ENCODE peak calls at places on chromosome 11, in eight cellular contexts. One of them, this sample, is unnamed.

GRCh38 chr11:114921697-114922096 is 243.4 kb downstream of the NXPE2 start:
- DNase-seq in memory B cell: no peak
- DNase-seq in activated T-helper 1 cell treated with anti-CD3 and anti-CD28 coated beads, Interleukin-12 subunit alpha, Interleukin-12 subunit beta, Interleukin-2, Interleukin-4 antibody, amounts not matched to agents 30 ng/mL and 10 ng/mL and 1 ng/mL, durations not matched to agents 14 hours and 24 hours and 36 hours: no peak
- DNase-seq in AG09319: no peak
- DNase-seq in H54: no peak
- DNase-seq in astrocyte of the hippocampus: no peak
- DNase-seq in NCI-H1105: no peak
- DNase-seq in LoVo: no peak
- DNase-seq in this sample: no peak

GRCh38 chr11:45254070-45254469 is 32.1 kb downstream of the SYT13 start:
- DNase-seq in astrocyte of the hippocampus: peak; percentile 38
- DNase-seq in LoVo: no peak
- DNase-seq in NCI-H1105: no peak
- DNase-seq in AG09319: no peak
- DNase-seq in H54: no peak
- DNase-seq in activated T-helper 1 cell treated with anti-CD3 and anti-CD28 coated beads, Interleukin-12 subunit alpha, Interleukin-12 subunit beta, Interleukin-2, Interleukin-4 antibody, amounts not matched to agents 30 ng/mL and 10 ng/mL and 1 ng/mL, durations not matched to agents 14 hours and 24 hours and 36 hours: no peak
- DNase-seq in memory B cell: no peak
- DNase-seq in this sample: no peak

GRCh38 chr11:1852885-1853284 is at the start of gene LSP1:
- DNase-seq in LoVo: no peak
- DNase-seq in activated T-helper 1 cell treated with anti-CD3 and anti-CD28 coated beads, Interleukin-12 subunit alpha, Interleukin-12 subunit beta, Interleukin-2, Interleukin-4 antibody, amounts not matched to agents 30 ng/mL and 10 ng/mL and 1 ng/mL, durations not matched to agents 14 hours and 24 hours and 36 hours: peak; percentile 84
- DNase-seq in AG09319: no peak
- DNase-seq in H54: no peak
- DNase-seq in NCI-H1105: no peak
- DNase-seq in memory B cell: peak; percentile 80
- DNase-seq in astrocyte of the hippocampus: no peak
- DNase-seq in this sample: no peak

GRCh38 chr11:17765381-17766359 is 31.1 kb downstream of the KCNC1 start:
- DNase-seq in AG09319: no peak
- DNase-seq in activated T-helper 1 cell treated with anti-CD3 and anti-CD28 coated beads, Interleukin-12 subunit alpha, Interleukin-12 subunit beta, Interleukin-2, Interleukin-4 antibody, amounts not matched to agents 30 ng/mL and 10 ng/mL and 1 ng/mL, durations not matched to agents 14 hours and 24 hours and 36 hours: no peak
- DNase-seq in H54: no peak
- DNase-seq in NCI-H1105: no peak
- DNase-seq in memory B cell: no peak
- DNase-seq in LoVo: no peak
- DNase-seq in astrocyte of the hippocampus: peak; percentile 54
- DNase-seq in this sample: no peak

GRCh38 chr11:121794671-121795070 is 321.3 kb downstream of the BLID start:
- DNase-seq in AG09319: no peak
- DNase-seq in NCI-H1105: no peak
- DNase-seq in activated T-helper 1 cell treated with anti-CD3 and anti-CD28 coated beads, Interleukin-12 subunit alpha, Interleukin-12 subunit beta, Interleukin-2, Interleukin-4 antibody, amounts not matched to agents 30 ng/mL and 10 ng/mL and 1 ng/mL, durations not matched to agents 14 hours and 24 hours and 36 hours: no peak
- DNase-seq in LoVo: no peak
- DNase-seq in H54: no peak
- DNase-seq in astrocyte of the hippocampus: no peak
- DNase-seq in memory B cell: no peak
- DNase-seq in this sample: no peak

GRCh38 chr11:10597877-10598341 is 29.4 kb upstream of the LYVE1 start:
- DNase-seq in LoVo: no peak
- DNase-seq in H54: no peak
- DNase-seq in activated T-helper 1 cell treated with anti-CD3 and anti-CD28 coated beads, Interleukin-12 subunit alpha, Interleukin-12 subunit beta, Interleukin-2, Interleukin-4 antibody, amounts not matched to agents 30 ng/mL and 10 ng/mL and 1 ng/mL, durations not matched to agents 14 hours and 24 hours and 36 hours: no peak
- DNase-seq in NCI-H1105: no peak
- DNase-seq in astrocyte of the hippocampus: no peak
- DNase-seq in memory B cell: no peak
- DNase-seq in AG09319: no peak
- DNase-seq in this sample: no peak

GRCh38 chr11:112744041-112744440 is 217.2 kb upstream of the NCAM1 start:
- DNase-seq in NCI-H1105: peak; percentile 33
- DNase-seq in activated T-helper 1 cell treated with anti-CD3 and anti-CD28 coated beads, Interleukin-12 subunit alpha, Interleukin-12 subunit beta, Interleukin-2, Interleukin-4 antibody, amounts not matched to agents 30 ng/mL and 10 ng/mL and 1 ng/mL, durations not matched to agents 14 hours and 24 hours and 36 hours: no peak
- DNase-seq in memory B cell: no peak
- DNase-seq in H54: no peak
- DNase-seq in LoVo: no peak
- DNase-seq in astrocyte of the hippocampus: no peak
- DNase-seq in AG09319: no peak
- DNase-seq in this sample: peak; percentile 0

GRCh38 chr11:121930004-121930965 is 185.7 kb downstream of the BLID start:
- DNase-seq in activated T-helper 1 cell treated with anti-CD3 and anti-CD28 coated beads, Interleukin-12 subunit alpha, Interleukin-12 subunit beta, Interleukin-2, Interleukin-4 antibody, amounts not matched to agents 30 ng/mL and 10 ng/mL and 1 ng/mL, durations not matched to agents 14 hours and 24 hours and 36 hours: no peak
- DNase-seq in NCI-H1105: peak; percentile 39
- DNase-seq in memory B cell: no peak
- DNase-seq in LoVo: no peak
- DNase-seq in AG09319: no peak
- DNase-seq in astrocyte of the hippocampus: peak; percentile 47
- DNase-seq in H54: no peak
- DNase-seq in this sample: no peak

GRCh38 chr11:35725880-35726279 is 63.3 kb downstream of the TRIM44 start:
- DNase-seq in H54: peak; percentile 26
- DNase-seq in LoVo: peak; percentile 46
- DNase-seq in AG09319: no peak
- DNase-seq in astrocyte of the hippocampus: peak; percentile 82
- DNase-seq in NCI-H1105: no peak
- DNase-seq in activated T-helper 1 cell treated with anti-CD3 and anti-CD28 coated beads, Interleukin-12 subunit alpha, Interleukin-12 subunit beta, Interleukin-2, Interleukin-4 antibody, amounts not matched to agents 30 ng/mL and 10 ng/mL and 1 ng/mL, durations not matched to agents 14 hours and 24 hours and 36 hours: no peak
- DNase-seq in memory B cell: no peak
- DNase-seq in this sample: no peak

GRCh38 chr11:130571519-130571918 is 123.1 kb downstream of the ADAMTS15 start:
- DNase-seq in LoVo: no peak
- DNase-seq in AG09319: no peak
- DNase-seq in NCI-H1105: no peak
- DNase-seq in activated T-helper 1 cell treated with anti-CD3 and anti-CD28 coated beads, Interleukin-12 subunit alpha, Interleukin-12 subunit beta, Interleukin-2, Interleukin-4 antibody, amounts not matched to agents 30 ng/mL and 10 ng/mL and 1 ng/mL, durations not matched to agents 14 hours and 24 hours and 36 hours: no peak
- DNase-seq in H54: no peak
- DNase-seq in astrocyte of the hippocampus: no peak
- DNase-seq in memory B cell: no peak
- DNase-seq in this sample: no peak

GRCh38 chr11:10916674-10917073 is 58.8 kb upstream of the ZBED5 start:
- DNase-seq in memory B cell: no peak
- DNase-seq in LoVo: no peak
- DNase-seq in activated T-helper 1 cell treated with anti-CD3 and anti-CD28 coated beads, Interleukin-12 subunit alpha, Interleukin-12 subunit beta, Interleukin-2, Interleukin-4 antibody, amounts not matched to agents 30 ng/mL and 10 ng/mL and 1 ng/mL, durations not matched to agents 14 hours and 24 hours and 36 hours: no peak
- DNase-seq in astrocyte of the hippocampus: no peak
- DNase-seq in H54: no peak
- DNase-seq in NCI-H1105: no peak
- DNase-seq in AG09319: no peak
- DNase-seq in this sample: no peak

GRCh38 chr11:101583180-101584128 is at the start of gene TRPC6:
- DNase-seq in H54: no peak
- DNase-seq in memory B cell: no peak
- DNase-seq in activated T-helper 1 cell treated with anti-CD3 and anti-CD28 coated beads, Interleukin-12 subunit alpha, Interleukin-12 subunit beta, Interleukin-2, Interleukin-4 antibody, amounts not matched to agents 30 ng/mL and 10 ng/mL and 1 ng/mL, durations not matched to agents 14 hours and 24 hours and 36 hours: no peak
- DNase-seq in AG09319: no peak
- DNase-seq in LoVo: no peak
- DNase-seq in astrocyte of the hippocampus: peak; percentile 60
- DNase-seq in NCI-H1105: no peak
- DNase-seq in this sample: peak; percentile 27

GRCh38 chr11:95596011-95596489 is 193.5 kb downstream of the FAM76B start:
- DNase-seq in memory B cell: no peak
- DNase-seq in NCI-H1105: no peak
- DNase-seq in LoVo: no peak
- DNase-seq in astrocyte of the hippocampus: peak; percentile 54
- DNase-seq in H54: no peak
- DNase-seq in activated T-helper 1 cell treated with anti-CD3 and anti-CD28 coated beads, Interleukin-12 subunit alpha, Interleukin-12 subunit beta, Interleukin-2, Interleukin-4 antibody, amounts not matched to agents 30 ng/mL and 10 ng/mL and 1 ng/mL, durations not matched to agents 14 hours and 24 hours and 36 hours: no peak
- DNase-seq in AG09319: no peak
- DNase-seq in this sample: no peak